ENCODE peak calls at places on chromosomes 11 and 22, in ten cellular contexts. M is osteocyte; H is CD8-positive, alpha-beta T cell; Y is occipital lobe; B is amygdala; Z is dorsolateral prefrontal cortex; A is NCI-H1092 treated with DMSO at 0.1 percent for 48 hours; K is activated T-cell treated with anti-CD3 and anti-CD28 coated beads, Interleukin-2, amount 50 U/mL, for 24 hours; X is CD8-positive, alpha-beta memory T cell; V is NCI-H1930. R is an unnamed sample.

GRCh38 chr11:88169481-88169880 is 5.8 kb downstream of the RAB38 start:
- DNase-seq in A (no peak), V (no peak), H (no peak), Z (no peak), X (no peak), M (no peak), K (no peak), B (no peak), Y (no peak), R (no peak)

GRCh38 chr11:1288426-1289151 is 20.8 kb downstream of the TOLLIP start:
- DNase-seq in X (no peak), M (no peak), K (no peak), A (no peak), Z (peak), H (no peak), V (no peak), Y (no peak), B (no peak), R (no peak)

GRCh38 chr22:31496735-31497146 is 405 bp downstream of the SFI1 start:
- DNase-seq in X (no peak), M (no peak), Y (peak), A (no peak), V (no peak), B (no peak), Z (no peak), K (peak), H (peak), R (no peak)

GRCh38 chr11:134258577-134258976 is 5.2 kb downstream of the ACAD8 start:
- DNase-seq in A (no peak), X (no peak), M (no peak), B (no peak), Z (no peak), V (no peak), K (no peak), Y (no peak), H (no peak), R (no peak)

GRCh38 chr22:50293441-50294318 is 13.8 kb downstream of the PLXNB2 start:
- DNase-seq in V (no peak), B (no peak), K (no peak), Z (no peak), Y (no peak), H (no peak), A (no peak), M (peak), X (no peak), R (peak)

GRCh38 chr22:46007003-46007847 is 30.3 kb upstream of the WNT7B start:
- DNase-seq in Z (no peak), B (no peak), V (no peak), Y (no peak), K (no peak), X (no peak), H (no peak), M (no peak), A (no peak), R (peak)

GRCh38 chr11:97290444-97291041 is 900.7 kb downstream of the JRKL start:
- DNase-seq in M (no peak), B (no peak), Z (no peak), K (no peak), H (no peak), X (no peak), V (no peak), A (no peak), Y (no peak), R (no peak)

GRCh38 chr22:41833369-41834004 is 582 bp downstream of the SREBF2 start:
- DNase-seq in M (no peak), X (peak), A (peak), H (peak), Z (peak), Y (peak), K (peak), V (no peak), B (no peak), R (peak)

GRCh38 chr11:68406318-68407313 is 53.9 kb upstream of the PPP6R3 start:
- DNase-seq in M (no peak), V (no peak), B (no peak), K (no peak), Z (no peak), H (no peak), X (no peak), A (no peak), Y (no peak), R (no peak)

GRCh38 chr11:65298655-65299179 is 15.9 kb upstream of the CDC42EP2 start:
- DNase-seq in H (no peak), Z (no peak), X (no peak), Y (peak), A (no peak), V (no peak), K (no peak), B (no peak), M (no peak), R (peak)

GRCh38 chr11:1292644-1293618 is 16.5 kb downstream of the TOLLIP start:
- DNase-seq in B (no peak), V (no peak), Y (no peak), M (no peak), K (no peak), H (no peak), X (no peak), Z (peak), A (no peak), R (no peak)

GRCh38 chr11:64000026-64000739 is 13.9 kb downstream of the OTUB1 start:
- DNase-seq in Z (peak), K (peak), Y (no peak), H (peak), M (peak), V (peak), A (no peak), B (no peak), X (peak), R (peak)

GRCh38 chr11:68686486-68686885 is 2.1 kb downstream of the GAL start:
- DNase-seq in V (no peak), M (no peak), X (no peak), Y (no peak), K (no peak), Z (no peak), B (no peak), H (no peak), A (no peak), R (no peak)

R was measured in astrocyte of the hippocampus.